ENCODE peak calls at places on chromosome 5, in four cellular contexts. One of them, this sample, is unnamed.

GRCh38 chr5:98796197-98796972 is 22.9 kb downstream of the RGMB start:
- DNase-seq in NAMALWA: peak; percentile 78
- DNase-seq in omental fat pad: no peak
- DNase-seq in brain microvascular endothelial cell: peak; percentile 69
- DNase-seq in this sample: peak; percentile 11

GRCh38 chr5:1004598-1005361 is 3.8 kb upstream of the NKD2 start:
- DNase-seq in NAMALWA: no peak
- DNase-seq in omental fat pad: peak; percentile 49
- DNase-seq in brain microvascular endothelial cell: no peak
- DNase-seq in this sample: no peak

GRCh38 chr5:95712347-95712958 is 18.7 kb upstream of the RHOBTB3 start:
- DNase-seq in NAMALWA: no peak
- DNase-seq in omental fat pad: no peak
- DNase-seq in brain microvascular endothelial cell: peak; percentile 78
- DNase-seq in this sample: no peak

GRCh38 chr5:66856041-66856805 is 260.0 kb downstream of the MAST4 start:
- DNase-seq in NAMALWA: no peak
- DNase-seq in omental fat pad: no peak
- DNase-seq in brain microvascular endothelial cell: no peak
- DNase-seq in this sample: no peak

GRCh38 chr5:57338068-57338848 is 144.4 kb downstream of the ACTBL2 start:
- DNase-seq in NAMALWA: peak; percentile 34
- DNase-seq in omental fat pad: no peak
- DNase-seq in brain microvascular endothelial cell: no peak
- DNase-seq in this sample: no peak

GRCh38 chr5:60285910-60286309 is 392.4 kb upstream of the PDE4D start:
- DNase-seq in NAMALWA: no peak
- DNase-seq in omental fat pad: no peak
- DNase-seq in brain microvascular endothelial cell: no peak
- DNase-seq in this sample: no peak

GRCh38 chr5:82544004-82544403 is 265.9 kb upstream of the RPS23 start:
- DNase-seq in NAMALWA: no peak
- DNase-seq in omental fat pad: no peak
- DNase-seq in brain microvascular endothelial cell: no peak
- DNase-seq in this sample: no peak

GRCh38 chr5:147075187-147075586 is 159.6 kb upstream of the STK32A start:
- DNase-seq in NAMALWA: no peak
- DNase-seq in omental fat pad: no peak
- DNase-seq in brain microvascular endothelial cell: no peak
- DNase-seq in this sample: no peak

GRCh38 chr5:32506809-32507208 is 62.3 kb upstream of the ZFR start:
- DNase-seq in NAMALWA: no peak
- DNase-seq in omental fat pad: no peak
- DNase-seq in brain microvascular endothelial cell: no peak
- DNase-seq in this sample: no peak

GRCh38 chr5:137808503-137809135 is 54.5 kb upstream of the HNRNPA0 start:
- DNase-seq in NAMALWA: no peak
- DNase-seq in omental fat pad: no peak
- DNase-seq in brain microvascular endothelial cell: peak; percentile 13
- DNase-seq in this sample: no peak

GRCh38 chr5:99721487-99721886 is 792.7 kb upstream of the CHD1 start:
- DNase-seq in NAMALWA: no peak
- DNase-seq in omental fat pad: no peak
- DNase-seq in brain microvascular endothelial cell: no peak
- DNase-seq in this sample: peak; percentile 17

GRCh38 chr5:9653811-9654210 is 23.7 kb upstream of the TAS2R1 start:
- DNase-seq in NAMALWA: no peak
- DNase-seq in omental fat pad: no peak
- DNase-seq in brain microvascular endothelial cell: peak; percentile 98
- DNase-seq in this sample: no peak

GRCh38 chr5:125295405-125295872 is 549.0 kb upstream of the ZNF608 start:
- DNase-seq in NAMALWA: no peak
- DNase-seq in omental fat pad: no peak
- DNase-seq in brain microvascular endothelial cell: no peak
- DNase-seq in this sample: no peak

GRCh38 chr5:68480385-68480940 is 264.9 kb downstream of the PIK3R1 start:
- DNase-seq in NAMALWA: no peak
- DNase-seq in omental fat pad: no peak
- DNase-seq in brain microvascular endothelial cell: no peak
- DNase-seq in this sample: no peak

GRCh38 chr5:69288069-69288468 is 44.5 kb downstream of the CCDC125 start:
- DNase-seq in NAMALWA: no peak
- DNase-seq in omental fat pad: no peak
- DNase-seq in brain microvascular endothelial cell: no peak
- DNase-seq in this sample: no peak

GRCh38 chr5:6637022-6637421 is 3.8 kb downstream of the SRD5A1 start:
- DNase-seq in NAMALWA: no peak
- DNase-seq in omental fat pad: no peak
- DNase-seq in brain microvascular endothelial cell: no peak
- DNase-seq in this sample: no peak

GRCh38 chr5:73625314-73625904 is 587 bp upstream of the ARHGEF28 start:
- DNase-seq in NAMALWA: no peak
- DNase-seq in omental fat pad: no peak
- DNase-seq in brain microvascular endothelial cell: no peak
- DNase-seq in this sample: no peak

GRCh38 chr5:36214434-36214833 is 27.3 kb downstream of the NADK2 start:
- DNase-seq in NAMALWA: peak; percentile 24
- DNase-seq in omental fat pad: no peak
- DNase-seq in brain microvascular endothelial cell: no peak
- DNase-seq in this sample: no peak

GRCh38 chr5:94745786-94746730 is 127.6 kb downstream of the SLF1 start:
- DNase-seq in NAMALWA: peak; percentile 17
- DNase-seq in omental fat pad: no peak
- DNase-seq in brain microvascular endothelial cell: peak; percentile 25
- DNase-seq in this sample: no peak

GRCh38 chr5:14270212-14270702 is 127.1 kb downstream of the TRIO start:
- DNase-seq in NAMALWA: peak; percentile 80
- DNase-seq in omental fat pad: no peak
- DNase-seq in brain microvascular endothelial cell: peak; percentile 73
- DNase-seq in this sample: peak; percentile 71

GRCh38 chr5:68369436-68370125 is 154.0 kb downstream of the PIK3R1 start:
- DNase-seq in NAMALWA: no peak
- DNase-seq in omental fat pad: no peak
- DNase-seq in brain microvascular endothelial cell: no peak
- DNase-seq in this sample: no peak

GRCh38 chr5:57816108-57816507 is 333.5 kb upstream of the ACTBL2 start:
- DNase-seq in NAMALWA: no peak
- DNase-seq in omental fat pad: no peak
- DNase-seq in brain microvascular endothelial cell: peak; percentile 97
- DNase-seq in this sample: no peak